ENCODE peak calls at places on chromosomes 1 and 21, in five cellular contexts. One of them, this sample, is unnamed.

GRCh38 chr1:184801503-184801902 is 46.8 kb upstream of the EDEM3 start:
- DNase-seq in effector memory CD4-positive, alpha-beta T cell: no peak
- DNase-seq in kidney tubule cell: no peak
- DNase-seq in HAP-1: no peak
- DNase-seq in AG04450: peak
- DNase-seq in this sample: no peak

GRCh38 chr1:91645031-91645430 is 144.4 kb downstream of the CDC7 start:
- DNase-seq in kidney tubule cell: peak
- DNase-seq in AG04450: no peak
- DNase-seq in effector memory CD4-positive, alpha-beta T cell: no peak
- DNase-seq in HAP-1: no peak
- DNase-seq in this sample: no peak

GRCh38 chr1:180382326-180383115 is 119.9 kb downstream of the ACBD6 start:
- DNase-seq in kidney tubule cell: no peak
- DNase-seq in effector memory CD4-positive, alpha-beta T cell: no peak
- DNase-seq in HAP-1: no peak
- DNase-seq in AG04450: no peak
- DNase-seq in this sample: no peak

GRCh38 chr21:29407571-29407970 is 108.8 kb downstream of the BACH1 start:
- DNase-seq in kidney tubule cell: no peak
- DNase-seq in HAP-1: no peak
- DNase-seq in AG04450: no peak
- DNase-seq in effector memory CD4-positive, alpha-beta T cell: no peak
- DNase-seq in this sample: no peak

GRCh38 chr1:65002156-65002507 is 35.8 kb upstream of the JAK1 start:
- DNase-seq in kidney tubule cell: no peak
- DNase-seq in effector memory CD4-positive, alpha-beta T cell: no peak
- DNase-seq in HAP-1: no peak
- DNase-seq in AG04450: no peak
- DNase-seq in this sample: no peak

GRCh38 chr1:8382608-8383525 is 65.0 kb downstream of the SLC45A1 start:
- DNase-seq in AG04450: no peak
- DNase-seq in HAP-1: no peak
- DNase-seq in effector memory CD4-positive, alpha-beta T cell: no peak
- DNase-seq in kidney tubule cell: no peak
- DNase-seq in this sample: no peak

GRCh38 chr21:34223376-34223775 is 140.4 kb upstream of the KCNE2 start:
- DNase-seq in effector memory CD4-positive, alpha-beta T cell: no peak
- DNase-seq in HAP-1: no peak
- DNase-seq in kidney tubule cell: no peak
- DNase-seq in AG04450: no peak
- DNase-seq in this sample: no peak

GRCh38 chr1:226631229-226632000 is 82.9 kb downstream of the STUM start:
- DNase-seq in HAP-1: no peak
- DNase-seq in kidney tubule cell: no peak
- DNase-seq in effector memory CD4-positive, alpha-beta T cell: no peak
- DNase-seq in AG04450: no peak
- DNase-seq in this sample: no peak

GRCh38 chr1:63073530-63074306 is 248.6 kb upstream of the FOXD3 start:
- DNase-seq in kidney tubule cell: peak
- DNase-seq in HAP-1: peak
- DNase-seq in AG04450: no peak
- DNase-seq in effector memory CD4-positive, alpha-beta T cell: no peak
- DNase-seq in this sample: peak

GRCh38 chr1:196545239-196545638 is 63.0 kb downstream of the KCNT2 start:
- DNase-seq in kidney tubule cell: no peak
- DNase-seq in AG04450: no peak
- DNase-seq in HAP-1: no peak
- DNase-seq in effector memory CD4-positive, alpha-beta T cell: no peak
- DNase-seq in this sample: no peak

GRCh38 chr21:41562101-41563000 is 54.4 kb upstream of the TMPRSS2 start:
- DNase-seq in kidney tubule cell: peak
- DNase-seq in effector memory CD4-positive, alpha-beta T cell: no peak
- DNase-seq in AG04450: no peak
- DNase-seq in HAP-1: no peak
- DNase-seq in this sample: no peak

GRCh38 chr1:185044981-185045792 is at the start of gene RNF2:
- DNase-seq in HAP-1: peak
- DNase-seq in AG04450: peak
- DNase-seq in kidney tubule cell: peak
- DNase-seq in effector memory CD4-positive, alpha-beta T cell: peak
- DNase-seq in this sample: peak

GRCh38 chr1:177705839-177706238 is 264.0 kb downstream of the SEC16B start:
- DNase-seq in AG04450: no peak
- DNase-seq in HAP-1: no peak
- DNase-seq in effector memory CD4-positive, alpha-beta T cell: no peak
- DNase-seq in kidney tubule cell: no peak
- DNase-seq in this sample: no peak

GRCh38 chr1:179021873-179022272 is 3.8 kb upstream of the FAM20B start:
- DNase-seq in effector memory CD4-positive, alpha-beta T cell: no peak
- DNase-seq in AG04450: no peak
- DNase-seq in HAP-1: no peak
- DNase-seq in kidney tubule cell: no peak
- DNase-seq in this sample: no peak

GRCh38 chr1:117106478-117106877 is 15.1 kb downstream of the TRIM45 start:
- DNase-seq in effector memory CD4-positive, alpha-beta T cell: no peak
- DNase-seq in HAP-1: no peak
- DNase-seq in AG04450: no peak
- DNase-seq in kidney tubule cell: no peak
- DNase-seq in this sample: no peak

GRCh38 chr1:222369148-222369547 is 178.8 kb downstream of the HHIPL2 start:
- DNase-seq in kidney tubule cell: no peak
- DNase-seq in HAP-1: no peak
- DNase-seq in effector memory CD4-positive, alpha-beta T cell: no peak
- DNase-seq in AG04450: no peak
- DNase-seq in this sample: no peak

GRCh38 chr1:21329209-21329844 is 39.1 kb upstream of the ECE1 start:
- DNase-seq in kidney tubule cell: peak
- DNase-seq in effector memory CD4-positive, alpha-beta T cell: no peak
- DNase-seq in HAP-1: no peak
- DNase-seq in AG04450: no peak
- DNase-seq in this sample: no peak

GRCh38 chr1:156664046-156664948 is 12.9 kb downstream of the NES start:
- DNase-seq in HAP-1: peak
- DNase-seq in kidney tubule cell: peak
- DNase-seq in effector memory CD4-positive, alpha-beta T cell: no peak
- DNase-seq in AG04450: no peak
- DNase-seq in this sample: no peak

GRCh38 chr1:111515291-111516007 is 12.0 kb upstream of the ADORA3 start:
- DNase-seq in HAP-1: peak
- DNase-seq in effector memory CD4-positive, alpha-beta T cell: no peak
- DNase-seq in kidney tubule cell: peak
- DNase-seq in AG04450: no peak
- DNase-seq in this sample: no peak

GRCh38 chr1:239633432-239633831 is 247.1 kb downstream of the CHRM3 start:
- DNase-seq in kidney tubule cell: no peak
- DNase-seq in AG04450: no peak
- DNase-seq in HAP-1: no peak
- DNase-seq in effector memory CD4-positive, alpha-beta T cell: no peak
- DNase-seq in this sample: no peak

GRCh38 chr1:31584869-31585735 is 8.8 kb downstream of the TINAGL1 start:
- DNase-seq in AG04450: no peak
- DNase-seq in effector memory CD4-positive, alpha-beta T cell: no peak
- DNase-seq in HAP-1: no peak
- DNase-seq in kidney tubule cell: no peak
- DNase-seq in this sample: no peak

GRCh38 chr1:43774359-43774758 is 67.0 kb downstream of the ST3GAL3 start:
- DNase-seq in kidney tubule cell: peak
- DNase-seq in effector memory CD4-positive, alpha-beta T cell: no peak
- DNase-seq in HAP-1: no peak
- DNase-seq in AG04450: peak
- DNase-seq in this sample: no peak

GRCh38 chr1:45647248-45648021 is 23.6 kb upstream of the CCDC17 start:
- DNase-seq in AG04450: no peak
- DNase-seq in HAP-1: no peak
- DNase-seq in effector memory CD4-positive, alpha-beta T cell: no peak
- DNase-seq in kidney tubule cell: no peak
- DNase-seq in this sample: no peak

GRCh38 chr1:172326171-172326570 is 94.3 kb upstream of the C1orf105 start:
- DNase-seq in HAP-1: no peak
- DNase-seq in kidney tubule cell: peak
- DNase-seq in AG04450: no peak
- DNase-seq in effector memory CD4-positive, alpha-beta T cell: no peak
- DNase-seq in this sample: no peak

GRCh38 chr1:22521692-22522091 is 41.6 kb upstream of the EPHA8 start:
- DNase-seq in AG04450: no peak
- DNase-seq in HAP-1: no peak
- DNase-seq in effector memory CD4-positive, alpha-beta T cell: no peak
- DNase-seq in kidney tubule cell: no peak
- DNase-seq in this sample: no peak

GRCh38 chr1:172383541-172383940 is 36.9 kb upstream of the C1orf105 start:
- DNase-seq in kidney tubule cell: peak
- DNase-seq in effector memory CD4-positive, alpha-beta T cell: no peak
- DNase-seq in AG04450: no peak
- DNase-seq in HAP-1: no peak
- DNase-seq in this sample: no peak

GRCh38 chr21:44552681-44553080 is 1.4 kb upstream of the KRTAP10-2 start:
- DNase-seq in kidney tubule cell: no peak
- DNase-seq in HAP-1: no peak
- DNase-seq in AG04450: no peak
- DNase-seq in effector memory CD4-positive, alpha-beta T cell: no peak
- DNase-seq in this sample: no peak

GRCh38 chr1:212450331-212450881 is 17.7 kb downstream of the NENF start:
- DNase-seq in kidney tubule cell: peak
- DNase-seq in AG04450: no peak
- DNase-seq in effector memory CD4-positive, alpha-beta T cell: no peak
- DNase-seq in HAP-1: no peak
- DNase-seq in this sample: no peak

GRCh38 chr1:210607361-210607760 is 278.7 kb downstream of the HHAT start:
- DNase-seq in kidney tubule cell: no peak
- DNase-seq in effector memory CD4-positive, alpha-beta T cell: no peak
- DNase-seq in AG04450: no peak
- DNase-seq in HAP-1: no peak
- DNase-seq in this sample: no peak